ENCODE peak calls at places on chromosomes 16 and 17, in ten cellular contexts. K is stomach, S is body of pancreas, Q is esophagus squamous epithelium, T is spleen, B is prostate gland, X is IMR-90, O is sigmoid colon, C is Peyer's patch, J is transverse colon. G is an unnamed sample.

GRCh38 chr17:76498886-76499667 is 2.1 kb downstream of the RHBDF2 start:
- DNase-seq in K (no peak), S (peak; percentile 39), Q (no peak), T (no peak), B (no peak), X (no peak), O (no peak), C (no peak), J (no peak), G (no peak)

GRCh38 chr17:59361916-59362810 is 30.7 kb downstream of the YPEL2 start:
- DNase-seq in K (no peak), S (no peak), Q (no peak), T (no peak), B (no peak), X (peak; percentile 93), O (peak; percentile 58), C (peak; percentile 66), J (no peak), G (no peak)

GRCh38 chr17:59842901-59843652 is 49.7 kb downstream of the TUBD1 start:
- DNase-seq in K (peak; percentile 74), S (peak; percentile 61), Q (no peak), T (no peak), B (peak; percentile 64), X (peak; percentile 97), O (peak; percentile 65), C (peak; percentile 82), J (peak; percentile 76), G (peak; percentile 73)

GRCh38 chr16:50653633-50654524 is 27.2 kb downstream of the SNX20 start:
- DNase-seq in K (no peak), S (peak; percentile 95), Q (no peak), T (no peak), B (no peak), X (no peak), O (no peak), C (no peak), J (no peak), G (no peak)

GRCh38 chr17:21545051-21545450 is 147.3 kb upstream of the KCNJ18 start:
- DNase-seq in K (no peak), S (no peak), Q (no peak), T (no peak), B (no peak), X (no peak), O (no peak), C (no peak), J (no peak), G (no peak)

GRCh38 chr17:80785477-80786178 is 206.0 kb upstream of the CHMP6 start:
- DNase-seq in K (no peak), S (no peak), Q (no peak), T (no peak), B (no peak), X (no peak), O (peak; percentile 36), C (no peak), J (no peak), G (no peak)

GRCh38 chr16:68234188-68235104 is 1.5 kb downstream of the ESRP2 start:
- DNase-seq in K (peak; percentile 99), S (peak; percentile 100), Q (no peak), T (no peak), B (peak; percentile 79), X (no peak), O (peak; percentile 67), C (peak; percentile 86), J (peak; percentile 97), G (peak; percentile 98)

GRCh38 chr16:54062361-54063346 is 223.9 kb downstream of the IRX3 start:
- DNase-seq in K (no peak), S (no peak), Q (no peak), T (no peak), B (no peak), X (no peak), O (no peak), C (no peak), J (no peak), G (no peak)

GRCh38 chr17:28946239-28946638 is 5.1 kb downstream of the PHF12 start:
- DNase-seq in K (no peak), S (no peak), Q (no peak), T (no peak), B (peak; percentile 65), X (peak; percentile 78), O (no peak), C (no peak), J (no peak), G (no peak)

GRCh38 chr16:66474750-66475199 is 47.7 kb downstream of the BEAN1 start:
- DNase-seq in K (no peak), S (no peak), Q (no peak), T (no peak), B (no peak), X (no peak), O (peak; percentile 30), C (peak; percentile 75), J (peak; percentile 27), G (no peak)

GRCh38 chr17:6279659-6280058 is 155.3 kb downstream of the AIPL1 start:
- DNase-seq in K (no peak), S (peak; percentile 11), Q (no peak), T (no peak), B (peak; percentile 33), X (no peak), O (no peak), C (peak; percentile 62), J (peak; percentile 71), G (no peak)

GRCh38 chr17:64773836-64774761 is 112.0 kb upstream of the SMURF2 start:
- DNase-seq in K (peak; percentile 85), S (peak; percentile 91), Q (no peak), T (no peak), B (peak; percentile 70), X (peak; percentile 75), O (no peak), C (peak; percentile 79), J (peak; percentile 90), G (no peak)
- H3K27ac ChIP-seq in K (peak overlapping the region; percentile 44), S (no peak overlapping the region), Q (peak overlapping the region; percentile 69), T (no peak overlapping the region), B (no peak overlapping the region), X (no peak overlapping the region), O (no peak overlapping the region), C (no peak overlapping the region), J (peak overlapping the region; percentile 86), G (no peak overlapping the region)

GRCh38 chr17:64059756-64060155 is 39.3 kb upstream of the ICAM2 start:
- DNase-seq in K (no peak), S (no peak), Q (no peak), T (no peak), B (no peak), X (no peak), O (no peak), C (no peak), J (no peak), G (no peak)

GRCh38 chr17:64056269-64057005 is 36.0 kb upstream of the ICAM2 start:
- DNase-seq in K (no peak), S (peak; percentile 73), Q (no peak), T (no peak), B (no peak), X (no peak), O (no peak), C (no peak), J (peak; percentile 27), G (no peak)

GRCh38 chr17:64060331-64060730 is 39.9 kb upstream of the ICAM2 start:
- DNase-seq in K (no peak), S (no peak), Q (no peak), T (no peak), B (no peak), X (no peak), O (no peak), C (no peak), J (no peak), G (no peak)

GRCh38 chr17:64057701-64058263 is 37.3 kb upstream of the ICAM2 start:
- DNase-seq in K (no peak), S (no peak), Q (no peak), T (no peak), B (no peak), X (no peak), O (no peak), C (no peak), J (no peak), G (no peak)

DNA sequence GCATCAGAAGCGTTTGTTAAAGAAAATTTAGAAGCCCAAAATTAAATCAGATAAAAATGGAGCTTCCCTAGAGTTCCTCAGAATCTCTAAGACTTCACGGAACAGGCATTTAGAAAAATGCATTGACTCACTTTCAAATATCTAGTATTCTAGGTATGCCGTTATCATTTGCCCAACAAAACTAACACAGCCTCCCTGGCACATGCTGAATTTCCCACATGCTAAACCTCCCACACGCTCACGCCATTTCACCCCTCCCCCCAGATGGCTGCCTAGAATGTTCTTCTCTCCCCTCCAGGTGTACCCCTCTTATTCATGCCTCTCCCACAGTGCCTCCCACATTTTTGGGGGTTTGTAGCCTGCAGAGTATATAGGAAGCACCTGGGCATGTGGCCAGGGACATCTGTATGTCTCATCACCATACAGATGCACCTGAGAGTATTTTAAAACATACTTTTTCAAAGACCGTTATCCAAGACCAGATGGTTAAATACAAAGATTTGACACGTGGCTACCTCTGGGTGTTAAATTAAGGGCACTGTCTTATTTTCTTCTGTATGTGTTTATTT is 38.2 kb upstream of the ICAM2 start:
- DNase-seq in K (no peak), S (peak; percentile 89), Q (no peak), T (no peak), B (no peak), X (peak; percentile 14), O (no peak), C (no peak), J (no peak), G (no peak)
- TF ChIP-seq POLR2A in K (no peak), S (no peak), Q (no peak), T (no peak), B (no peak), X (no peak), O (no peak), C (no peak), J (no peak), G (no peak)

DNA sequence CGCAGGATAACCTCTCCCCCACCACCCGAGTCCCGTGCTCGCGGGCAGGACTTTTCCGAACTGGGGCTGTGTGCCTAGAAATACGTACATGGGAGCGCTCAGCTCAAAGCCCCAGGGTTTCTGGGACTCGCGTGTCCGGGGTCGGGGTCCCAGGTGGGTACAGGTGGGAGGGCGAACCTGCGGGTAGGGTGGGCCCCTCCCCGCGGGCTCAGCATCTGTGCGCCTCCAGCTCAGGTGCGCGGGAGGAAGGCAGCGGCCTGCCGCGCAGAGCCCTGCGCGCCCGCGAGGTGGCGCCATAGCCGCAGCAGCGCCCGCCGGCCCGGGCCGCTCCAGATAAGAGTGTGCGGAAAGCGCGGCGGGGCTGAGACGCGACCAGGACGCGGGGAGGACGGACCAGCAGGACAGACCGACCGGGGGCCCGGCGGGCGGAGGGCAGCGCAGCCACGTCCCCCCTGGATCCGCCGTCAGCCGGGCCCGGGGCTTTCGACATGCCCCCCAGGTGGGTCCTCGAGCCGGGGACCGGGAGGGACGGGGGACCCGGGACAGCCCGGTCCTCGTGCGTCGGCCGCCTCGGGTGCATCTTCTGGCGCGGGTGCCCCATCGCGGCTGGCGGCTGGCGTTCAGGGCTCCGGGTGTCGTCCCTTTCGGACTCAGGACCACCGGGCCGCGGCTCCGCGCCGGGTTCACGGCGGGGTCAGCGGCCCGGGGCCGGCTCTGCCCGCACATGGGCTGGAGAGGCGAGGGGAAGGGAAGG is at the start of gene HIC1:
- DNase-seq in K (peak; percentile 79), S (peak; percentile 77), Q (no peak), T (peak; percentile 95), B (peak; percentile 65), X (peak; percentile 73), O (peak; percentile 91), C (peak; percentile 90), J (peak; percentile 77), G (peak; percentile 83)
- H3K27me3 ChIP-seq in K (peaks cover 70% of the 10 kb centered on the region), S (peaks cover 27% of the 10 kb centered on the region), Q (peaks cover 86% of the 10 kb centered on the region), T (no peaks in the 10 kb centered on the region), B (no peaks in the 10 kb centered on the region), X (no peaks in the 10 kb centered on the region), O (peaks cover 5% of the 10 kb centered on the region), C (no peaks in the 10 kb centered on the region), J (peaks cover 76% of the 10 kb centered on the region), G (peaks cover 19% of the 10 kb centered on the region)

GRCh38 chr17:73109603-73110002 is 17.1 kb upstream of the SLC39A11 start:
- DNase-seq in K (no peak), S (no peak), Q (no peak), T (no peak), B (no peak), X (no peak), O (no peak), C (no peak), J (no peak), G (no peak)
- H3K27ac ChIP-seq in K (no peak overlapping the region), S (no peak overlapping the region), Q (no peak overlapping the region), T (no peak overlapping the region), B (no peak overlapping the region), X (no peak overlapping the region), O (no peak overlapping the region), C (no peak overlapping the region), J (no peak overlapping the region), G (no peak overlapping the region)

G was measured in right lobe of liver.